ENCODE peak calls at places on chromosome 12, in seven cellular contexts. T is ovary; V is mesendoderm; H is OCI-LY7; K is SJCRH30; F is upper lobe of right lung; D is CD8-positive, alpha-beta memory T cell. Z is an unnamed sample. For H3K4me1, the result is how much of the 10 kb centered on the place peaks cover.

GRCh38 chr12:24719293-24719721 is 229.6 kb downstream of the BCAT1 start:
- DNase-seq in F (no peak), H (no peak), T (no peak), K (peak), V (no peak), D (no peak), Z (no peak)

GRCh38 chr12:128727461-128727860 is 96.3 kb downstream of the SLC15A4 start:
- DNase-seq in V (no peak), K (no peak), H (no peak), F (no peak), T (no peak), D (no peak), Z (no peak)

GRCh38 chr12:26268841-26269553 is 73.6 kb downstream of the SSPN start:
- DNase-seq in D (no peak), V (no peak), K (no peak), F (no peak), T (no peak), H (no peak), Z (no peak)

GRCh38 chr12:48880647-48881046 is 15.0 kb upstream of the RND1 start:
- DNase-seq in V (no peak), F (no peak), H (no peak), T (no peak), K (no peak), D (no peak), Z (no peak)

GRCh38 chr12:54666008-54666407 is 17.8 kb upstream of the DCD start:
- DNase-seq in V (no peak), K (no peak), F (no peak), T (no peak), D (no peak), H (no peak), Z (no peak)

GRCh38 chr12:120429368-120429767 is 8.5 kb upstream of the COX6A1 start:
- DNase-seq in H (no peak), K (no peak), T (no peak), V (no peak), F (peak), D (no peak), Z (no peak)

GRCh38 chr12:106841471-106842302 is 67.2 kb downstream of the RIC8B start:
- DNase-seq in D (peak), T (peak), K (peak), H (peak), V (peak), F (no peak), Z (no peak)

GRCh38 chr12:77002382-77002781 is 63.0 kb downstream of the E2F7 start:
- DNase-seq in K (no peak), F (no peak), V (no peak), D (no peak), H (no peak), T (no peak), Z (no peak)

GRCh38 chr12:105922670-105923102 is 216.1 kb downstream of the NUAK1 start:
- DNase-seq in H (no peak), V (no peak), D (no peak), F (no peak), T (no peak), K (peak), Z (no peak)

GRCh38 chr12:103016381-103016780 is 58.9 kb downstream of the ASCL1 start:
- DNase-seq in F (no peak), D (no peak), K (no peak), T (no peak), H (no peak), V (no peak), Z (no peak)

GRCh38 chr12:30847259-30847658 is 79.3 kb upstream of the TSPAN11 start:
- DNase-seq in T (no peak), K (peak), F (no peak), V (peak), D (peak), H (peak), Z (no peak)

GRCh38 chr12:96047621-96048211 is 12.3 kb upstream of the LTA4H start:
- DNase-seq in F (peak), D (peak), V (no peak), H (peak), T (no peak), K (no peak), Z (no peak)

GRCh38 chr12:95429172-95429510 is 44.8 kb upstream of the METAP2 start:
- DNase-seq in F (no peak), V (no peak), H (no peak), T (no peak), K (peak), D (no peak), Z (no peak)

GRCh38 chr12:97924122-97924521 is 461.5 kb downstream of the RMST start:
- DNase-seq in D (no peak), T (no peak), H (no peak), V (peak), F (no peak), K (no peak), Z (no peak)

GRCh38 chr12:6182279-6182898 is 17.8 kb upstream of the CD9 start:
- DNase-seq in V (no peak), F (peak), T (peak), D (no peak), H (no peak), K (peak), Z (no peak)

GRCh38 chr12:3117144-3117581 is 40.0 kb downstream of the TSPAN9 start:
- DNase-seq in K (no peak), F (no peak), D (no peak), V (no peak), T (no peak), H (no peak), Z (no peak)

GRCh38 chr12:1655225-1655788 is 26.3 kb downstream of the WNT5B start:
- DNase-seq in D (no peak), K (no peak), T (no peak), H (no peak), V (no peak), F (no peak), Z (no peak)

GRCh38 chr12:132444957-132445883 is 44.7 kb upstream of the FBRSL1 start:
- DNase-seq in V (no peak), H (peak), K (no peak), D (peak), F (no peak), T (no peak), Z (no peak)

GRCh38 chr12:40054554-40055226 is 51.2 kb downstream of the SLC2A13 start:
- DNase-seq in H (no peak), D (no peak), V (peak), K (no peak), T (peak), F (no peak), Z (no peak)

GRCh38 chr12:12628013-12628412 is 16.3 kb downstream of the CREBL2 start:
- DNase-seq in V (no peak), D (no peak), F (no peak), T (no peak), K (peak), H (no peak), Z (no peak)

GRCh38 chr12:12630850-12631249 is 19.2 kb downstream of the CREBL2 start:
- DNase-seq in H (no peak), D (no peak), T (no peak), K (no peak), F (no peak), V (no peak), Z (no peak)

GRCh38 chr12:12624479-12625120 is 12.9 kb downstream of the CREBL2 start:
- DNase-seq in V (no peak), T (no peak), K (no peak), F (no peak), D (no peak), H (no peak), Z (no peak)

GRCh38 chr12:12626471-12626870 is 14.8 kb downstream of the CREBL2 start:
- DNase-seq in F (no peak), T (no peak), H (no peak), D (no peak), V (no peak), K (no peak), Z (no peak)

DNA sequence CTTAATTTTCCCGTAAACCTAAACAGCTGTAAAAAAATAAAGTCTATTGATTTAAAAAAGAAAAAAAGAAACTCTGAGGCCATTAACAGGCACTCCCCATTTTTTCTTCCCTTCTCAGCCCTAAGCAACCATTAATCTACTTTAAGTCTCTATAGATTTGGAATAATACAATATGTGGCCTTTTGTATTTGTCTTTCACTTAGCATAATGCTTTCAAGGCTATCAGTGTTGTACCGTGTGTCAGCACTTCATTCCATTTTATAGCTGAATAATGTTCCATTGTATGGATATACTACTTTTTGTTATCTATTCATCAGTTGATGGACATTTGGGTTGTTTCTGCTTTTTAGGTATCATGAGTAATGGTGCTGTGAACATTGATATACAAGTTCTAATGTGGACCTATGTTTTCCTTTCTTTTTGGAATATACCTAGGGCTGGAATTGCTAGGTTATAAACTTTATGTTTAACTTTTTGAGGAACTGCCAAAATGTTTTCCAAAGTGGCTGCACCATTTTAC is 15.7 kb downstream of the CREBL2 start:
- DNase-seq in T (no peak), D (no peak), F (no peak), V (no peak), H (no peak), K (no peak), Z (no peak)
- H3K4me1 ChIP-seq in T (under half), D (under half), F (under half), V (under half), H (under half), K (under half), Z (under half)

DNA sequence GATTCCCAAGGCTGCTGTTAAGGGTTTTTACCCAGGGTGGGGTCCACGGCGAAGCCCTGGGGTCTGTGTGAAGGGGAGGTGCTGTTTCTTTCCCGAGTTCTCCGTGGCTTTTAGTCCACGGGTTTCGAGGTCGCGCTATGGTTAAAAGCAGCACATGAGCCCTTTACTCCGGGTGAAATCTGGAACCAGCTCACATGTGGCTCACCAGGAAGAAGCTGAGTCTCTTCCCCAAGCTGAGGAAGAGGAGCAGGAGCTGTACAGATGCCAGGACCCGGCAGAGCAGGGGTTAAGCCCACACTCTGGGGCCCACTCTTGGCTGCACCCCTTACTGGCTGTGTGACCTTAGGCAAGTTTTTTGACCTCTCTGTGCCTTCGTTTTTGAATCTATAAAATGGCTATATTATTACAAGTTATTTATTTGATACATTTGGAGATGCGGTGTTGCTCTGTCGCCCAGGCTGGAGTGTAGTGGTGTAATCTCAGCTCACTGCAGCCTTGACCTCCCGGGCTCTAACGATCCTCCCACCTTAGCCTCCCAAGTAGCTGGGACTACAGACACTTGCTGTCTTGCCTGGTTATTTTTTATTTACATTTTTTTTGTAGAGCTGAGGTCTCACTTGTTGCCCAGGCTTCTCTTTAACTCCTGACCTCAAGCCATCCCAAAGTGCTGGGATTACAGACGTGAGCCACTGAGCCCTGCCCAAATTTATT is 266.3 kb downstream of the AACS start:
- DNase-seq in T (no peak), D (no peak), H (no peak), V (no peak), K (no peak), F (no peak), Z (no peak)
- H3K27ac ChIP-seq in T (no peak), D (no peak), H (no peak), V (no peak), K (no peak), F (no peak), Z (no peak)

GRCh38 chr12:57240069-57240921 is 10.7 kb downstream of the STAC3 start:
- DNase-seq in V (peak), F (peak), K (peak), H (peak), T (no peak), D (peak), Z (no peak)
- H3K4me1 ChIP-seq in V (under half), F (half or more), K (under half), H (under half), T (under half), D (half or more), Z (under half)

DNA sequence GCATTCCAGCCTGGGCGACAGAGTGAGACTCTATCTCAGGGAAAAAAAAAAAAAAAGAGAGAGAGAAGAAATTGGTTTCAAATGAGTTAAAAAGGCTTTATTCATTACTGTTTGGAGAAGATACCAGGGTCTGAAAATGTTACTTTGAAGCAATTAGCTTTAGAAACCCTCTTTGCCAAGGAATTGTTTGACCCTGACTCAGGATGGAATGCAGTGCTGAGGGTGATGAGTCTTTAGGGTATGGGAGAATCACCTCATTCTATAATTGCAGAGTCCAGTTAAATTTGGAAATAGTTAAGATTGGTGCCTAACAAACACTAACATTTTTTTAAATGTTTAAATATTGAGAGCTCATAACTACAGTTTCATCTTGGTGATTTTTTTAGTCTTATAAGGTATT is 13.3 kb downstream of the RAP1B start:
- DNase-seq in H (no peak), T (no peak), K (no peak), D (no peak), F (no peak), V (peak), Z (no peak)
- H3K27ac ChIP-seq in H (no peak), T (no peak), K (no peak), D (no peak), F (no peak), V (no peak), Z (no peak)

DNA sequence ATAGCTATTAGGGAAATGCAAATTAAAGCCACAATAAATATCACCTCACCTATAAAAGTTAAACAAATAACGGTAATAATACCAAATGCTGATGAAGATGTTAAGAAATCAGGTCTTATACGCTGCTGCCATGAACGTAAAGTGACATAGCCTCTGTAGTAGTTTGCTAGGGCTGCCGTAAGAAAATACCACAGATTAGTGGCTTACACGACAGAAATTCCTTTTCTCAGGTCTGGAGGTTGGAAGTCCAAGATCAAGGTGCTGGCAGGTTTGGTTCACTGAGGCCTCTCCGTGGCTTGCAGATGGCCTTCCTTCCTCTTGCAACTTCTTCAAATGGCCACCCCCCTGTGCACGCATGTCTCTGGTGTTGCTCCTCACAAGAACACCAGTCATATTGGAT is 22.0 kb upstream of the STYK1 start:
- DNase-seq in D (no peak), V (no peak), K (no peak), H (no peak), T (no peak), F (no peak), Z (no peak)
- H3K4me1 ChIP-seq in D (under half), V (under half), K (under half), H (under half), T (under half), F (under half), Z (under half)

Z was measured in iPS DF 6.9.